ENCODE peak calls at places on chromosomes 13 and 19, in eight cellular contexts. One of them, this sample, is unnamed.

GRCh38 chr19:13872695-13873389 is 4.1 kb upstream of the NANOS3 start:
- DNase-seq in AG09309: no peak
- DNase-seq in fibroblast of lung: no peak
- DNase-seq in coronary artery: no peak
- DNase-seq in ascending aorta: no peak
- DNase-seq in brain microvascular endothelial cell: no peak
- DNase-seq in AG10803: no peak
- DNase-seq in pancreas: peak; percentile 57
- DNase-seq in this sample: no peak

GRCh38 chr13:66887088-66887487 is 343.0 kb downstream of the PCDH9 start:
- DNase-seq in AG10803: peak; percentile 0
- DNase-seq in AG09309: no peak
- DNase-seq in fibroblast of lung: peak; percentile 59
- DNase-seq in brain microvascular endothelial cell: no peak
- DNase-seq in pancreas: no peak
- DNase-seq in coronary artery: no peak
- DNase-seq in ascending aorta: no peak
- DNase-seq in this sample: no peak

GRCh38 chr19:55320844-55321419 is 4.2 kb downstream of the TMEM150B start:
- DNase-seq in AG09309: no peak
- DNase-seq in coronary artery: no peak
- DNase-seq in ascending aorta: no peak
- DNase-seq in fibroblast of lung: no peak
- DNase-seq in AG10803: no peak
- DNase-seq in brain microvascular endothelial cell: no peak
- DNase-seq in pancreas: no peak
- DNase-seq in this sample: no peak

GRCh38 chr19:37966211-37967072 is 59.4 kb downstream of the SIPA1L3 start:
- DNase-seq in AG10803: peak; percentile 48
- DNase-seq in AG09309: no peak
- DNase-seq in pancreas: no peak
- DNase-seq in fibroblast of lung: no peak
- DNase-seq in ascending aorta: no peak
- DNase-seq in brain microvascular endothelial cell: no peak
- DNase-seq in coronary artery: no peak
- DNase-seq in this sample: peak; percentile 84

GRCh38 chr13:111360452-111360851 is 40.0 kb downstream of the TEX29 start:
- DNase-seq in brain microvascular endothelial cell: no peak
- DNase-seq in AG09309: no peak
- DNase-seq in ascending aorta: no peak
- DNase-seq in fibroblast of lung: no peak
- DNase-seq in pancreas: no peak
- DNase-seq in AG10803: no peak
- DNase-seq in coronary artery: no peak
- DNase-seq in this sample: no peak

GRCh38 chr13:44191504-44192171 is 182.0 kb upstream of the SERP2 start:
- DNase-seq in brain microvascular endothelial cell: peak; percentile 68
- DNase-seq in coronary artery: no peak
- DNase-seq in pancreas: no peak
- DNase-seq in AG10803: peak; percentile 89
- DNase-seq in fibroblast of lung: peak; percentile 91
- DNase-seq in AG09309: peak; percentile 67
- DNase-seq in ascending aorta: no peak
- DNase-seq in this sample: peak; percentile 67

GRCh38 chr13:72585254-72585653 is 142.2 kb downstream of the MZT1 start:
- DNase-seq in ascending aorta: no peak
- DNase-seq in AG09309: no peak
- DNase-seq in brain microvascular endothelial cell: no peak
- DNase-seq in AG10803: no peak
- DNase-seq in pancreas: no peak
- DNase-seq in fibroblast of lung: peak; percentile 4
- DNase-seq in coronary artery: no peak
- DNase-seq in this sample: no peak

GRCh38 chr19:42601811-42602443 is 7.2 kb upstream of the CEACAM8 start:
- DNase-seq in ascending aorta: no peak
- DNase-seq in coronary artery: no peak
- DNase-seq in pancreas: no peak
- DNase-seq in AG09309: no peak
- DNase-seq in brain microvascular endothelial cell: peak; percentile 27
- DNase-seq in AG10803: peak; percentile 17
- DNase-seq in fibroblast of lung: peak; percentile 4
- DNase-seq in this sample: peak; percentile 63

GRCh38 chr19:15640294-15640903 is at the start of gene CYP4F3:
- DNase-seq in AG10803: no peak
- DNase-seq in ascending aorta: no peak
- DNase-seq in pancreas: peak; percentile 74
- DNase-seq in AG09309: no peak
- DNase-seq in fibroblast of lung: no peak
- DNase-seq in brain microvascular endothelial cell: no peak
- DNase-seq in coronary artery: no peak
- DNase-seq in this sample: peak; percentile 81

GRCh38 chr13:103671547-103671946 is 605.3 kb upstream of the SLC10A2 start:
- DNase-seq in ascending aorta: no peak
- DNase-seq in brain microvascular endothelial cell: no peak
- DNase-seq in coronary artery: no peak
- DNase-seq in AG09309: no peak
- DNase-seq in AG10803: no peak
- DNase-seq in pancreas: no peak
- DNase-seq in fibroblast of lung: no peak
- DNase-seq in this sample: no peak

GRCh38 chr19:6676288-6676687 is 6.3 kb upstream of the TNFSF14 start:
- DNase-seq in ascending aorta: no peak
- DNase-seq in brain microvascular endothelial cell: no peak
- DNase-seq in AG09309: no peak
- DNase-seq in coronary artery: no peak
- DNase-seq in fibroblast of lung: no peak
- DNase-seq in pancreas: no peak
- DNase-seq in AG10803: no peak
- DNase-seq in this sample: no peak

GRCh38 chr19:6668696-6669095 is 1.3 kb downstream of the TNFSF14 start:
- DNase-seq in AG10803: no peak
- DNase-seq in coronary artery: no peak
- DNase-seq in ascending aorta: no peak
- DNase-seq in brain microvascular endothelial cell: no peak
- DNase-seq in pancreas: no peak
- DNase-seq in AG09309: no peak
- DNase-seq in fibroblast of lung: no peak
- DNase-seq in this sample: no peak

GRCh38 chr19:6674868-6675305 is 4.9 kb upstream of the TNFSF14 start:
- DNase-seq in fibroblast of lung: peak; percentile 28
- DNase-seq in brain microvascular endothelial cell: peak; percentile 49
- DNase-seq in coronary artery: no peak
- DNase-seq in pancreas: no peak
- DNase-seq in AG09309: no peak
- DNase-seq in ascending aorta: peak; percentile 51
- DNase-seq in AG10803: peak; percentile 50
- DNase-seq in this sample: peak; percentile 65

GRCh38 chr19:6672693-6673290 is 2.8 kb upstream of the TNFSF14 start:
- DNase-seq in brain microvascular endothelial cell: no peak
- DNase-seq in coronary artery: no peak
- DNase-seq in AG09309: no peak
- DNase-seq in AG10803: no peak
- DNase-seq in pancreas: no peak
- DNase-seq in fibroblast of lung: no peak
- DNase-seq in ascending aorta: no peak
- DNase-seq in this sample: peak; percentile 30

GRCh38 chr19:6671960-6672359 is 2.0 kb upstream of the TNFSF14 start:
- DNase-seq in brain microvascular endothelial cell: no peak
- DNase-seq in coronary artery: no peak
- DNase-seq in fibroblast of lung: no peak
- DNase-seq in AG09309: no peak
- DNase-seq in ascending aorta: no peak
- DNase-seq in pancreas: no peak
- DNase-seq in AG10803: no peak
- DNase-seq in this sample: no peak
- H3K4me3 ChIP-seq in brain microvascular endothelial cell: no peak overlapping the region
- H3K4me3 ChIP-seq in coronary artery: no peak overlapping the region
- H3K4me3 ChIP-seq in fibroblast of lung: no peak overlapping the region
- H3K4me3 ChIP-seq in AG09309: no peak overlapping the region
- H3K4me3 ChIP-seq in ascending aorta: no peak overlapping the region
- H3K4me3 ChIP-seq in pancreas: no peak overlapping the region
- H3K4me3 ChIP-seq in AG10803: no peak overlapping the region
- H3K4me3 ChIP-seq in this sample: no peak overlapping the region

GRCh38 chr19:34405892-34406660 is 1.9 kb downstream of the PDCD2L start:
- DNase-seq in ascending aorta: no peak
- DNase-seq in fibroblast of lung: no peak
- DNase-seq in AG09309: no peak
- DNase-seq in pancreas: no peak
- DNase-seq in brain microvascular endothelial cell: no peak
- DNase-seq in AG10803: no peak
- DNase-seq in coronary artery: no peak
- DNase-seq in this sample: no peak
- TF ChIP-seq CTCF in ascending aorta: no peak
- TF ChIP-seq CTCF in fibroblast of lung: no peak
- TF ChIP-seq CTCF in AG09309: no peak
- TF ChIP-seq CTCF in pancreas: no peak
- TF ChIP-seq CTCF in brain microvascular endothelial cell: no peak
- TF ChIP-seq CTCF in AG10803: no peak
- TF ChIP-seq CTCF in coronary artery: no peak
- TF ChIP-seq CTCF in this sample: no peak

GRCh38 chr19:2080336-2080988 is 15.7 kb downstream of the MOB3A start:
- DNase-seq in pancreas: no peak
- DNase-seq in AG10803: no peak
- DNase-seq in ascending aorta: no peak
- DNase-seq in AG09309: no peak
- DNase-seq in brain microvascular endothelial cell: no peak
- DNase-seq in coronary artery: no peak
- DNase-seq in fibroblast of lung: no peak
- DNase-seq in this sample: peak; percentile 55
- H3K4me3 ChIP-seq in pancreas: no peak overlapping the region
- H3K4me3 ChIP-seq in AG10803: no peak overlapping the region
- H3K4me3 ChIP-seq in ascending aorta: no peak overlapping the region
- H3K4me3 ChIP-seq in AG09309: no peak overlapping the region
- H3K4me3 ChIP-seq in brain microvascular endothelial cell: no peak overlapping the region
- H3K4me3 ChIP-seq in coronary artery: no peak overlapping the region
- H3K4me3 ChIP-seq in fibroblast of lung: no peak overlapping the region
- H3K4me3 ChIP-seq in this sample: no peak overlapping the region

DNA sequence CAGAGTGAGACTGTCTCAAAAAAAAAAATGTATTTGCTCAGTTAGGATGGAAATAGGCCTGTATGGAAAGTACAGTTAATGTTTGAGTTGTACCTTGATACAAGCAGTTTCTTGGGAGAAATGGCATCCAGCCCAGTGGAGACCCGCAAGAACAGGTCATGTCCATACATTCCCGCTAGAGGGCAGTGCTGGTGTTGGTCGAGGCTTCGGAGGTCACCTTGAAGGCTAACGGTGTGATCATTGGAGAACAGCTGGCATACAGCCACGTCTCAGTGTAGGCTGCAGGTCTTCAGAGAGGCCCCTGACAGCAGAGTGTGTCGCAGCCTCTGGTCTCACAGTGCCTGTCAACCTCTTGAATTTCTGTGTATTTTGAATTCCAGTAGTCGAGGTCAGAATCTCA is 7.5 kb downstream of the ZNF610 start:
- DNase-seq in AG09309: no peak
- DNase-seq in AG10803: peak; percentile 9
- DNase-seq in pancreas: peak; percentile 44
- DNase-seq in brain microvascular endothelial cell: peak; percentile 2
- DNase-seq in coronary artery: no peak
- DNase-seq in ascending aorta: no peak
- DNase-seq in fibroblast of lung: peak; percentile 23
- DNase-seq in this sample: peak; percentile 20
- TF ChIP-seq CTCF in AG09309: peak; percentile 48
- TF ChIP-seq CTCF in AG10803: peak; percentile 31
- TF ChIP-seq CTCF in pancreas: peak; percentile 34
- TF ChIP-seq CTCF in brain microvascular endothelial cell: peak; percentile 56
- TF ChIP-seq CTCF in coronary artery: no peak
- TF ChIP-seq CTCF in ascending aorta: peak; percentile 52
- TF ChIP-seq CTCF in fibroblast of lung: no peak
- TF ChIP-seq CTCF in this sample: peak; percentile 27

DNA sequence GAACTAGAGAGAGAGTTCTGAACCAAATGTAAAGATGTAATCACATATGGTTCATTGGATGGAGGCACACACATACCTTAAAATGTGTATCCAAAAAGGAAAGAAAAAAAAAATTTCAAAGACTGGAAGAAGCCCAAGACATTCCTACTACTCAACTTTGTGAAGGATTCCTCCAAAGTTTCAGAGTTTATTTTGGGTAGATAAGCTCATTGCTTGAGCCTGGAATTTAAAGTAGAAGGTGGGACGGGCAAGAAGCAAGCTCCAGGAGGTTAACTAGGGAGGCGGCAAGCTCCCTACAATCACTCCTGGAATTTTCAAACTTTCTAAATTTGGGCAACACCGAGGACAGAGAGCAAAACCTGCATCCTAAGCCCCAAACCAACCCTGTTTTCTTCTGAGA is 1.9 kb downstream of the TSHZ3 start:
- DNase-seq in brain microvascular endothelial cell: no peak
- DNase-seq in pancreas: no peak
- DNase-seq in ascending aorta: no peak
- DNase-seq in coronary artery: no peak
- DNase-seq in AG10803: no peak
- DNase-seq in AG09309: no peak
- DNase-seq in fibroblast of lung: no peak
- DNase-seq in this sample: no peak
- H3K4me3 ChIP-seq in brain microvascular endothelial cell: no peak overlapping the region
- H3K4me3 ChIP-seq in pancreas: no peak overlapping the region
- H3K4me3 ChIP-seq in ascending aorta: peak overlapping the region; percentile 98
- H3K4me3 ChIP-seq in coronary artery: peak overlapping the region; percentile 84
- H3K4me3 ChIP-seq in AG10803: peak overlapping the region; percentile 83
- H3K4me3 ChIP-seq in AG09309: peak overlapping the region; percentile 79
- H3K4me3 ChIP-seq in fibroblast of lung: peak overlapping the region; percentile 91
- H3K4me3 ChIP-seq in this sample: no peak overlapping the region